ENCODE peak calls at places on chromosome 11, in nine cellular contexts. One of them, this sample, is unnamed.

GRCh38 chr11:121476379-121477032 is 23.7 kb upstream of the SORL1-AS1 start:
- DNase-seq in stimulated activated CD4-positive, alpha-beta T cell treated with anti-CD3 and anti-CD28 coated beads, Interleukin-1b, Interleukin-23, amount 100 ng/mL, for 24 hours: no peak
- DNase-seq in Right ventricle myocardium superior: no peak
- DNase-seq in MV-4-11: no peak
- DNase-seq in kidney: no peak
- DNase-seq in vagina: no peak
- DNase-seq in lower leg skin: peak
- DNase-seq in amygdala: no peak
- DNase-seq in left lung: no peak
- DNase-seq in this sample: no peak

GRCh38 chr11:70544774-70545625 is 146.7 kb downstream of the CTTN start:
- DNase-seq in vagina: no peak
- DNase-seq in left lung: no peak
- DNase-seq in amygdala: peak
- DNase-seq in lower leg skin: no peak
- DNase-seq in kidney: peak
- DNase-seq in Right ventricle myocardium superior: no peak
- DNase-seq in MV-4-11: no peak
- DNase-seq in stimulated activated CD4-positive, alpha-beta T cell treated with anti-CD3 and anti-CD28 coated beads, Interleukin-1b, Interleukin-23, amount 100 ng/mL, for 24 hours: no peak
- DNase-seq in this sample: no peak

GRCh38 chr11:132904566-132904965 is 627.7 kb downstream of the OPCML start:
- DNase-seq in MV-4-11: no peak
- DNase-seq in Right ventricle myocardium superior: no peak
- DNase-seq in amygdala: no peak
- DNase-seq in lower leg skin: no peak
- DNase-seq in stimulated activated CD4-positive, alpha-beta T cell treated with anti-CD3 and anti-CD28 coated beads, Interleukin-1b, Interleukin-23, amount 100 ng/mL, for 24 hours: no peak
- DNase-seq in vagina: no peak
- DNase-seq in left lung: no peak
- DNase-seq in kidney: no peak
- DNase-seq in this sample: no peak

GRCh38 chr11:2404735-2405196 is 4.2 kb downstream of the TSSC4 start:
- DNase-seq in vagina: no peak
- DNase-seq in MV-4-11: no peak
- DNase-seq in lower leg skin: no peak
- DNase-seq in stimulated activated CD4-positive, alpha-beta T cell treated with anti-CD3 and anti-CD28 coated beads, Interleukin-1b, Interleukin-23, amount 100 ng/mL, for 24 hours: no peak
- DNase-seq in kidney: no peak
- DNase-seq in amygdala: no peak
- DNase-seq in Right ventricle myocardium superior: no peak
- DNase-seq in left lung: no peak
- DNase-seq in this sample: no peak

GRCh38 chr11:64233913-64234839 is at the start of gene VEGFB:
- DNase-seq in left lung: peak
- DNase-seq in Right ventricle myocardium superior: peak
- DNase-seq in kidney: peak
- DNase-seq in MV-4-11: no peak
- DNase-seq in vagina: no peak
- DNase-seq in amygdala: no peak
- DNase-seq in lower leg skin: peak
- DNase-seq in stimulated activated CD4-positive, alpha-beta T cell treated with anti-CD3 and anti-CD28 coated beads, Interleukin-1b, Interleukin-23, amount 100 ng/mL, for 24 hours: no peak
- DNase-seq in this sample: peak

GRCh38 chr11:66936326-66936725 is 21.9 kb downstream of the PC start:
- DNase-seq in Right ventricle myocardium superior: no peak
- DNase-seq in amygdala: no peak
- DNase-seq in left lung: no peak
- DNase-seq in vagina: no peak
- DNase-seq in kidney: no peak
- DNase-seq in MV-4-11: peak
- DNase-seq in lower leg skin: no peak
- DNase-seq in stimulated activated CD4-positive, alpha-beta T cell treated with anti-CD3 and anti-CD28 coated beads, Interleukin-1b, Interleukin-23, amount 100 ng/mL, for 24 hours: no peak
- DNase-seq in this sample: no peak

GRCh38 chr11:80173487-80174136 is 732.8 kb upstream of the TENM4 start:
- DNase-seq in amygdala: no peak
- DNase-seq in vagina: no peak
- DNase-seq in Right ventricle myocardium superior: no peak
- DNase-seq in lower leg skin: no peak
- DNase-seq in MV-4-11: no peak
- DNase-seq in kidney: no peak
- DNase-seq in stimulated activated CD4-positive, alpha-beta T cell treated with anti-CD3 and anti-CD28 coated beads, Interleukin-1b, Interleukin-23, amount 100 ng/mL, for 24 hours: no peak
- DNase-seq in left lung: no peak
- DNase-seq in this sample: no peak

GRCh38 chr11:40384991-40385390 is 1074.5 kb downstream of the LRRC4C start:
- DNase-seq in amygdala: no peak
- DNase-seq in lower leg skin: no peak
- DNase-seq in left lung: no peak
- DNase-seq in vagina: no peak
- DNase-seq in stimulated activated CD4-positive, alpha-beta T cell treated with anti-CD3 and anti-CD28 coated beads, Interleukin-1b, Interleukin-23, amount 100 ng/mL, for 24 hours: no peak
- DNase-seq in MV-4-11: no peak
- DNase-seq in kidney: no peak
- DNase-seq in Right ventricle myocardium superior: no peak
- DNase-seq in this sample: no peak

GRCh38 chr11:134560066-134560465 is 148.0 kb upstream of the B3GAT1 start:
- DNase-seq in lower leg skin: peak
- DNase-seq in stimulated activated CD4-positive, alpha-beta T cell treated with anti-CD3 and anti-CD28 coated beads, Interleukin-1b, Interleukin-23, amount 100 ng/mL, for 24 hours: no peak
- DNase-seq in vagina: peak
- DNase-seq in left lung: no peak
- DNase-seq in kidney: peak
- DNase-seq in Right ventricle myocardium superior: no peak
- DNase-seq in MV-4-11: no peak
- DNase-seq in amygdala: no peak
- DNase-seq in this sample: no peak

GRCh38 chr11:118924591-118925585 is 838 bp downstream of the BCL9L start:
- DNase-seq in Right ventricle myocardium superior: no peak
- DNase-seq in lower leg skin: peak
- DNase-seq in vagina: no peak
- DNase-seq in kidney: peak
- DNase-seq in MV-4-11: no peak
- DNase-seq in left lung: peak
- DNase-seq in stimulated activated CD4-positive, alpha-beta T cell treated with anti-CD3 and anti-CD28 coated beads, Interleukin-1b, Interleukin-23, amount 100 ng/mL, for 24 hours: no peak
- DNase-seq in amygdala: peak
- DNase-seq in this sample: no peak

GRCh38 chr11:103541186-103541795 is 432.1 kb downstream of the DYNC2H1 start:
- DNase-seq in vagina: no peak
- DNase-seq in MV-4-11: no peak
- DNase-seq in kidney: no peak
- DNase-seq in Right ventricle myocardium superior: no peak
- DNase-seq in lower leg skin: no peak
- DNase-seq in stimulated activated CD4-positive, alpha-beta T cell treated with anti-CD3 and anti-CD28 coated beads, Interleukin-1b, Interleukin-23, amount 100 ng/mL, for 24 hours: no peak
- DNase-seq in left lung: no peak
- DNase-seq in amygdala: no peak
- DNase-seq in this sample: no peak

GRCh38 chr11:13940611-13941256 is 21.8 kb upstream of the SPON1 start:
- DNase-seq in Right ventricle myocardium superior: no peak
- DNase-seq in kidney: no peak
- DNase-seq in MV-4-11: no peak
- DNase-seq in lower leg skin: no peak
- DNase-seq in left lung: no peak
- DNase-seq in vagina: peak
- DNase-seq in stimulated activated CD4-positive, alpha-beta T cell treated with anti-CD3 and anti-CD28 coated beads, Interleukin-1b, Interleukin-23, amount 100 ng/mL, for 24 hours: no peak
- DNase-seq in amygdala: no peak
- DNase-seq in this sample: no peak

GRCh38 chr11:115672999-115673411 is 168.8 kb upstream of the CADM1 start:
- DNase-seq in MV-4-11: peak
- DNase-seq in vagina: no peak
- DNase-seq in kidney: no peak
- DNase-seq in amygdala: peak
- DNase-seq in Right ventricle myocardium superior: peak
- DNase-seq in left lung: no peak
- DNase-seq in lower leg skin: no peak
- DNase-seq in stimulated activated CD4-positive, alpha-beta T cell treated with anti-CD3 and anti-CD28 coated beads, Interleukin-1b, Interleukin-23, amount 100 ng/mL, for 24 hours: no peak
- DNase-seq in this sample: no peak

GRCh38 chr11:108895579-108896480 is 231.0 kb downstream of the DDX10 start:
- DNase-seq in MV-4-11: peak
- DNase-seq in kidney: no peak
- DNase-seq in lower leg skin: no peak
- DNase-seq in Right ventricle myocardium superior: no peak
- DNase-seq in stimulated activated CD4-positive, alpha-beta T cell treated with anti-CD3 and anti-CD28 coated beads, Interleukin-1b, Interleukin-23, amount 100 ng/mL, for 24 hours: no peak
- DNase-seq in amygdala: no peak
- DNase-seq in left lung: no peak
- DNase-seq in vagina: no peak
- DNase-seq in this sample: no peak

GRCh38 chr11:65810046-65810868 is 23.4 kb downstream of the OVOL1 start:
- DNase-seq in vagina: no peak
- DNase-seq in MV-4-11: peak
- DNase-seq in lower leg skin: no peak
- DNase-seq in kidney: peak
- DNase-seq in stimulated activated CD4-positive, alpha-beta T cell treated with anti-CD3 and anti-CD28 coated beads, Interleukin-1b, Interleukin-23, amount 100 ng/mL, for 24 hours: no peak
- DNase-seq in left lung: no peak
- DNase-seq in amygdala: no peak
- DNase-seq in Right ventricle myocardium superior: no peak
- DNase-seq in this sample: no peak

GRCh38 chr11:35515224-35515623 is 10.2 kb downstream of the PAMR1 start:
- DNase-seq in lower leg skin: no peak
- DNase-seq in amygdala: no peak
- DNase-seq in kidney: no peak
- DNase-seq in stimulated activated CD4-positive, alpha-beta T cell treated with anti-CD3 and anti-CD28 coated beads, Interleukin-1b, Interleukin-23, amount 100 ng/mL, for 24 hours: no peak
- DNase-seq in left lung: no peak
- DNase-seq in Right ventricle myocardium superior: no peak
- DNase-seq in vagina: no peak
- DNase-seq in MV-4-11: no peak
- DNase-seq in this sample: no peak

GRCh38 chr11:36953986-36954385 is 355.9 kb upstream of the RAG2 start:
- DNase-seq in lower leg skin: no peak
- DNase-seq in kidney: no peak
- DNase-seq in left lung: no peak
- DNase-seq in Right ventricle myocardium superior: no peak
- DNase-seq in vagina: no peak
- DNase-seq in MV-4-11: no peak
- DNase-seq in stimulated activated CD4-positive, alpha-beta T cell treated with anti-CD3 and anti-CD28 coated beads, Interleukin-1b, Interleukin-23, amount 100 ng/mL, for 24 hours: no peak
- DNase-seq in amygdala: no peak
- DNase-seq in this sample: no peak

GRCh38 chr11:113106507-113106906 is 145.3 kb downstream of the NCAM1 start:
- DNase-seq in amygdala: no peak
- DNase-seq in left lung: no peak
- DNase-seq in kidney: no peak
- DNase-seq in MV-4-11: no peak
- DNase-seq in vagina: no peak
- DNase-seq in Right ventricle myocardium superior: no peak
- DNase-seq in lower leg skin: no peak
- DNase-seq in stimulated activated CD4-positive, alpha-beta T cell treated with anti-CD3 and anti-CD28 coated beads, Interleukin-1b, Interleukin-23, amount 100 ng/mL, for 24 hours: no peak
- DNase-seq in this sample: no peak

GRCh38 chr11:46112961-46113617 is 8.2 kb downstream of the PHF21A start:
- DNase-seq in stimulated activated CD4-positive, alpha-beta T cell treated with anti-CD3 and anti-CD28 coated beads, Interleukin-1b, Interleukin-23, amount 100 ng/mL, for 24 hours: no peak
- DNase-seq in Right ventricle myocardium superior: peak
- DNase-seq in amygdala: no peak
- DNase-seq in vagina: no peak
- DNase-seq in MV-4-11: peak
- DNase-seq in lower leg skin: no peak
- DNase-seq in left lung: no peak
- DNase-seq in kidney: no peak
- DNase-seq in this sample: no peak

GRCh38 chr11:102453286-102453797 is 777 bp upstream of the TMEM123 start:
- DNase-seq in left lung: no peak
- DNase-seq in lower leg skin: no peak
- DNase-seq in kidney: no peak
- DNase-seq in stimulated activated CD4-positive, alpha-beta T cell treated with anti-CD3 and anti-CD28 coated beads, Interleukin-1b, Interleukin-23, amount 100 ng/mL, for 24 hours: no peak
- DNase-seq in vagina: no peak
- DNase-seq in Right ventricle myocardium superior: no peak
- DNase-seq in amygdala: no peak
- DNase-seq in MV-4-11: no peak
- DNase-seq in this sample: no peak

GRCh38 chr11:133198326-133198725 is 334.0 kb downstream of the OPCML start:
- DNase-seq in kidney: no peak
- DNase-seq in vagina: no peak
- DNase-seq in lower leg skin: no peak
- DNase-seq in left lung: no peak
- DNase-seq in MV-4-11: no peak
- DNase-seq in stimulated activated CD4-positive, alpha-beta T cell treated with anti-CD3 and anti-CD28 coated beads, Interleukin-1b, Interleukin-23, amount 100 ng/mL, for 24 hours: no peak
- DNase-seq in amygdala: no peak
- DNase-seq in Right ventricle myocardium superior: no peak
- DNase-seq in this sample: no peak

GRCh38 chr11:3198815-3199214 is 19.8 kb downstream of the MRGPRG start:
- DNase-seq in kidney: no peak
- DNase-seq in stimulated activated CD4-positive, alpha-beta T cell treated with anti-CD3 and anti-CD28 coated beads, Interleukin-1b, Interleukin-23, amount 100 ng/mL, for 24 hours: no peak
- DNase-seq in Right ventricle myocardium superior: peak
- DNase-seq in MV-4-11: no peak
- DNase-seq in amygdala: no peak
- DNase-seq in vagina: no peak
- DNase-seq in lower leg skin: peak
- DNase-seq in left lung: peak
- DNase-seq in this sample: no peak

GRCh38 chr11:86490582-86490981 is 115.9 kb downstream of the CCDC81 start:
- DNase-seq in stimulated activated CD4-positive, alpha-beta T cell treated with anti-CD3 and anti-CD28 coated beads, Interleukin-1b, Interleukin-23, amount 100 ng/mL, for 24 hours: no peak
- DNase-seq in lower leg skin: no peak
- DNase-seq in Right ventricle myocardium superior: no peak
- DNase-seq in vagina: no peak
- DNase-seq in kidney: no peak
- DNase-seq in MV-4-11: no peak
- DNase-seq in left lung: no peak
- DNase-seq in amygdala: no peak
- DNase-seq in this sample: no peak